ENCODE peak calls at places on chromosomes 5 and 9, in six cellular contexts. N is tibial artery, X is A549, A is pancreas, B is ovary, I is neural progenitor cell. U is an unnamed sample.

GRCh38 chr9:87606921-87607521 is 109.4 kb downstream of the DAPK1 start:
- DNase-seq in X (peak), A (no peak), I (peak), B (no peak), N (no peak), U (peak)

GRCh38 chr9:77421506-77422265 is 226.4 kb downstream of the GNA14 start:
- DNase-seq in N (no peak), I (no peak), X (no peak), B (no peak), A (no peak), U (no peak)

GRCh38 chr5:139243425-139243965 is 45.3 kb upstream of the SIL1 start:
- DNase-seq in I (no peak), A (no peak), B (no peak), X (no peak), N (no peak), U (peak)

GRCh38 chr5:30041291-30041690 is 1152.2 kb upstream of the CDH6 start:
- DNase-seq in A (no peak), I (no peak), X (no peak), N (no peak), B (no peak), U (no peak)

GRCh38 chr9:4510546-4511322 is 20.5 kb downstream of the SLC1A1 start:
- DNase-seq in X (no peak), N (no peak), I (no peak), B (no peak), A (no peak), U (no peak)

GRCh38 chr5:76145945-76146344 is 62.8 kb downstream of the SV2C start:
- DNase-seq in X (peak), A (no peak), N (no peak), I (peak), B (no peak), U (no peak)

GRCh38 chr9:14433293-14433818 is 119.4 kb upstream of the NFIB start:
- DNase-seq in N (no peak), B (no peak), X (no peak), A (no peak), I (no peak), U (no peak)

GRCh38 chr9:26975728-26976707 is 19.8 kb downstream of the IFT74 start:
- DNase-seq in I (peak), N (no peak), B (no peak), A (no peak), X (peak), U (peak)

GRCh38 chr5:9833871-9834270 is 203.7 kb upstream of the TAS2R1 start:
- DNase-seq in X (no peak), I (peak), A (no peak), B (no peak), N (no peak), U (no peak)

GRCh38 chr5:169029087-169029486 is 271.9 kb downstream of the SLIT3 start:
- DNase-seq in N (no peak), I (no peak), A (no peak), B (no peak), X (no peak), U (peak)

DNA sequence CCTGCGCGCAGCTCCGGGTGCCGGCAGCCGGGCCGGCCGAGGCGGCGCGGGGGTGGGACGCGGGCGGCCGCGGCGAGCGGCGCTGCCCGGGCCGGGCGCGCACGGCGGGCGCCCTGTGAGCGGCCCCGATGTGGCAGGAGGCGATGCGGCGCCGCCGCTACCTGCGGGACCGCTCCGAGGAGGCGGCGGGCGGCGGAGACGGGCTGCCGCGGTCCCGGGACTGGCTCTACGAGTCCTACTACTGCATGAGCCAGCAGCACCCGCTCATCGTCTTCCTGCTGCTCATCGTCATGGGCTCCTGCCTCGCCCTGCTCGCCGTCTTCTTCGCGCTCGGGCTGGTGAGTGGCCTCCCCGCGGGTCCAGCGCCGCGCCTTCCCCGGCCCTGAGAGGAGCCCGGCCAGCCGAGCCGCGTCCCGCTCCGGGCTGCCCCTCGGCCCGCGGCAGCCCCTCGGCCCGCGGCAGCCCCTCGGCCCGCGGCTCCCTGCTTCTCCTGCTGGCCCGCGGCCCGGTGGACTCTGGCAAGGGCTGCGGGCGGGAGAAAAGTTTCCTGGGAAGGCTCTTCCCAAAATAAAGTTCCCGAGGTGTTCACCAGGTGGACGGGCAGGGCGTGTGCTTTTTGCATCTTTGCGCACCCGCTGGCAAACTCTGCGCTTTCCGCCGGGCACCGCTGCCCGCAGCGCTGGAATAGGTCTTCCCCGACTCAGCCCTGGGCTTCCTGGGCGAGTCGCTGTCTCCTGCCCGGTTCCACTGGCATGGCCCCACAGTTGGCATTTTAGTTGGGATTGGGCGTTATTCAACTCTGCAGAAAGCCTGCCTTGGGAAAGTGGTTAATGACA is 449 bp downstream of the ADCY2 start:
- DNase-seq in X (no peak), A (no peak), I (peak), N (no peak), B (peak), U (peak)
- H3K4me3 ChIP-seq in X (peak), A (peak), I (peak), N (peak), B (peak), U (peak)

DNA sequence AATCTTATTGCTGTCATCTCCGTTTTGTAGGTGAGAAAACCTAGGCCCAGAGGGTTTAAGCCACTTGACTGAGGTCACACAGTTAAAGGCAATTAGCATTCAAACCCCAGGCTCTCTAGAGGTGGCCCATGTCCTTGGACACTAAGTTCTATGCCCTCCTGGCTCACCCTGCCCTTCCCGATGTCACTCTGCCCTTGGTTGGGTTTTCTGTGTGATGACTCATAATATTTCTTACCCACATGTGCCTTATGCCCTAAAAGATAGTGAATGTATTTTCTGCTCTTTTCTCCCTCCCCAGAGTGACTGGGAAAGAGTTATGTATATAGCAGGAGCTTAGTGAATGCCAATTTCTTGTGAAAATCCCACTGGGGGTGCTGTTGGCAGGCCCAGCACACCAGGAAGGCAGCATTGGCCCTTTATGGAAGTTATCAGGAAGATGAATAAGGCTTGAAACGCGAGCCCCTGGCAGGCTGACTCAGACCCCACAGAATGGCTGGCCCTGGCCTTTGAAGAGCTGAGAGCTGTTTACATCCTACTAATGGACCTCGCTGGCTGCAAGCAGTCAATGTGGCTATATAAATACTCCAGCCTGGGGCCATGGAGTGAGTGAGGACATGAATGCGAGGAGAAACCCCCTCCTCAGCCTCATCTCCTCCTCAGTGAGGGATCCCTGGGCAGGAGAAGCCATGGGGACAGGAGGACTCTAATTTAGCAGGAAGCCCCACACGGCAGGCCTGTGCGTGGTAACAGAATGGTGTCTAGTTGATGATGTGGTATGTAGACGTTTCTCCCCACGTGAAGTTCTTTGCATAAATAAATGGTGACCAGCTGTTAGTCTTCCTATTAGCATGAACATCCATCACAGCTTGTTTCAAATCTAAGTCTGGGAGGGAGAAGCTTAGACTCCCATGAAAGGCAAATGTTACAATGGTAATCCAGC is 174.8 kb upstream of the PITX1 start:
- DNase-seq in X (peak), A (no peak), B (no peak), I (no peak), N (peak), U (peak)
- TF ChIP-seq CTCF in X (peak), A (no peak), B (no peak), I (no peak), N (no peak), U (peak)

GRCh38 chr9:114503522-114504340 is 1.5 kb downstream of the WHRN start:
- DNase-seq in B (no peak), I (no peak), A (no peak), N (no peak), X (no peak), U (no peak)
- H3K4me3 ChIP-seq in B (peak), I (peak), A (no peak), N (peak), X (peak), U (peak)

DNA sequence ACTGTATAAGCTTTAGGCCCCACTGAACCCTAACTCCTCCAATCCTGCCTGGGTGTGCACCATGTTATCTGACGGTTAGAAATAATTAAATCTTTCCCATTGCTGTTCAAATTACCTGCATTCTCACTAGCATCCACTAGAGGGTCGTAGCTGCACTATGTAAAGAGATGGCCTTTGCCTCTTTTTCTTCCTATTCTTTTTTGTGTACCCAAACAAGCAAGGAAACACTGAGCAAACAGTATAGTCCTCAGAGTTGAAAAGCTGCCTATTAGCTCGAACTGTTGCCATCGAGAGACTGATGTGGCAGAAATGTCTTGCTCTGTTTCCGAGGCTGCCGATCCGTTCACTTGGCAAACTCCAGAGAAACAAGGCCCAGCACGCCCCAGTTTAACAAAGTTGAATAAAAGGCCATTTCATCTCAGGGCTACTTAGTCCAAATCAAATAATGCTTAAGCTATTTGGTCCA is 163.8 kb upstream of the TRPM3 start:
- DNase-seq in B (no peak), X (peak), I (peak), N (no peak), A (peak), U (peak)
- TF ChIP-seq CTCF in B (peak), X (peak), I (peak), N (peak), A (peak), U (peak)

GRCh38 chr5:72255237-72255636 is 64.8 kb downstream of the MRPS27 start:
- DNase-seq in B (no peak), X (no peak), I (no peak), A (no peak), N (no peak), U (no peak)

GRCh38 chr5:72252008-72252407 is 68.0 kb downstream of the MRPS27 start:
- DNase-seq in I (no peak), B (no peak), X (no peak), N (no peak), A (no peak), U (peak)

GRCh38 chr5:72251386-72251785 is 68.7 kb downstream of the MRPS27 start:
- DNase-seq in B (no peak), I (peak), A (no peak), X (no peak), N (no peak), U (no peak)

GRCh38 chr5:72255670-72256069 is 64.4 kb downstream of the MRPS27 start:
- DNase-seq in I (no peak), B (no peak), A (no peak), X (no peak), N (no peak), U (no peak)

GRCh38 chr5:72252574-72253155 is 67.4 kb downstream of the MRPS27 start:
- DNase-seq in X (no peak), B (no peak), N (no peak), I (no peak), A (no peak), U (peak)
- H3K4me3 ChIP-seq in X (no peak), B (no peak), N (peak), I (no peak), A (no peak), U (peak)

DNA sequence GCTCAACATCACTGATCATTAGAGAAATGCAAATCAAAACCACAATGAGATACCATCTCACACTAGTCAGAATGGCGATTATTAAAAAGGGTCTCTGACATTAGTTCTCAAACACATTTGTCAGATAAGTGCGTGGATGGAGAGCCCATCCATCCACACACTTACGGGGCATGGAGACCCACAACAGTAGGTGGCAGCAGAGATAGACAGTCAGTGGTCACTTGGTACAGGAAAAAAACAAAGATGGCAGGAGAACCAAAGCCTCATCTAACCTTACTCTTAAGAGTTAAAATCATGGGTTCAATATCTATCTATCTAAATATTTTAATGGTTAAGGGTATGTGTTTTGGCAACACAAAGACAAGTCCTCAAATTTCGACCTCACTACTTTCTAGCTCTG is 1378.7 kb upstream of the C9orf72 start:
- DNase-seq in I (no peak), N (no peak), B (no peak), A (no peak), X (no peak), U (no peak)
- TF ChIP-seq CTCF in I (no peak), N (no peak), B (no peak), A (no peak), X (no peak), U (no peak)

GRCh38 chr5:14859150-14859549 is 12.4 kb downstream of the ANKH start:
- DNase-seq in B (no peak), N (no peak), X (no peak), I (no peak), A (no peak), U (no peak)
- H3K4me3 ChIP-seq in B (no peak), N (no peak), X (no peak), I (no peak), A (no peak), U (no peak)

GRCh38 chr5:1801954-1802295 is 718 bp downstream of the NDUFS6 start:
- DNase-seq in N (peak), X (peak), B (no peak), I (peak), A (no peak), U (no peak)

GRCh38 chr5:1803192-1803591 is 2.0 kb downstream of the NDUFS6 start:
- DNase-seq in A (no peak), X (no peak), N (no peak), B (no peak), I (no peak), U (no peak)

GRCh38 chr5:1800470-1801060 is 642 bp upstream of the NDUFS6 start:
- DNase-seq in B (no peak), I (peak), A (no peak), X (peak), N (peak), U (no peak)

GRCh38 chr5:1799602-1800469 is at the start of gene MRPL36:
- DNase-seq in N (peak), A (peak), B (peak), X (peak), I (peak), U (peak)

GRCh38 chr5:1801061-1801953 is at the start of gene NDUFS6:
- DNase-seq in A (peak), I (peak), N (peak), B (peak), X (peak), U (peak)
- TF ChIP-seq CTCF in A (no peak), I (no peak), N (no peak), B (no peak), X (no peak), U (no peak)

GRCh38 chr5:31854181-31854624 is 215.3 kb downstream of the PDZD2 start:
- DNase-seq in X (no peak), N (no peak), A (no peak), B (peak), I (peak), U (peak)

GRCh38 chr5:31855527-31855862 is 216.6 kb downstream of the PDZD2 start:
- DNase-seq in A (no peak), I (no peak), X (no peak), B (peak), N (no peak), U (no peak)

GRCh38 chr5:31854625-31855526 is 215.9 kb downstream of the PDZD2 start:
- DNase-seq in X (peak), I (peak), N (peak), A (peak), B (peak), U (peak)

GRCh38 chr5:31851290-31851689 is 212.4 kb downstream of the PDZD2 start:
- DNase-seq in B (no peak), X (no peak), N (no peak), A (no peak), I (no peak), U (no peak)

GRCh38 chr5:31853398-31854135 is 214.6 kb downstream of the PDZD2 start:
- DNase-seq in A (no peak), N (no peak), X (no peak), B (peak), I (peak), U (no peak)
- H3K4me3 ChIP-seq in A (no peak), N (no peak), X (no peak), B (no peak), I (peak), U (no peak)

U was measured in AG10803.